ENCODE peak calls at places on chromosome 22, in four cellular contexts. G is IMR-90, F is GM12878, H is H1. T is an unnamed sample.

GRCh38 chr22:19643448-19644313 is 70.6 kb upstream of the SEPTIN5 start:
- DNase-seq in F (no peak), H (no peak), G (no peak), T (peak)

GRCh38 chr22:49086606-49087157 is 741.0 kb downstream of the BRD1 start:
- DNase-seq in G (no peak), F (no peak), H (no peak), T (no peak)

GRCh38 chr22:40603088-40603605 is 33.4 kb downstream of the MRTFA start:
- DNase-seq in F (no peak), H (no peak), G (peak), T (no peak)

GRCh38 chr22:50018608-50019291 is 6.2 kb upstream of the IL17REL start:
- DNase-seq in G (no peak), F (no peak), H (no peak), T (no peak)

GRCh38 chr22:46509416-46510089 is 27.9 kb downstream of the CELSR1 start:
- DNase-seq in F (no peak), G (no peak), H (no peak), T (no peak)

GRCh38 chr22:47586946-47587345 is 824.5 kb downstream of the TBC1D22A start:
- DNase-seq in F (no peak), G (no peak), H (no peak), T (no peak)

GRCh38 chr22:49534386-49534785 is 293.3 kb downstream of the BRD1 start:
- DNase-seq in H (no peak), G (no peak), F (no peak), T (no peak)

GRCh38 chr22:47586038-47586437 is 823.6 kb downstream of the TBC1D22A start:
- DNase-seq in H (no peak), G (no peak), F (no peak), T (no peak)

GRCh38 chr22:45549739-45550138 is 47.1 kb downstream of the FBLN1 start:
- DNase-seq in H (no peak), F (no peak), G (no peak), T (no peak)

GRCh38 chr22:29143848-29144785 is 61.6 kb upstream of the EMID1 start:
- DNase-seq in F (no peak), H (peak), G (no peak), T (no peak)

DNA sequence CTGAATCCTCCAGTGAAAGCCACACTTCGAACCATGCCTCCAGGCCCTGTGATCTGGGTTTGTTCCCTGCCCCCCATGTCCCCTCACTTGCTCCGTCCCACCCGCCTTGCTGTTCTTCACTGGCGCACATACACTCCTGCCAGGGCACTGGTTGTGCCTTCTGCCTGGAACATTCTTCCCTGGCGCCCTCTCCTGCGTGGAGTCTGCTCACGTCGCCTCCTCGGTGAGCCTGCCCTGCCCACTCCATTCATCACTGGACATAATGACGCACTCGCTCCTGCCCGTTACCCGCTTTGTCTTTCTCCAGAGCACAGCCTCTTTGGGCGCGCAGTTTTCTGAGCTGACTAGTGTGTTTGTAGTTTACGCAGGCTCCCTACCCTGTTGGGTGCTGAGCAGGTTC is 21.0 kb upstream of the MIEF1 start:
- DNase-seq in H (no peak), F (no peak), G (no peak), T (no peak)
- TF ChIP-seq CHD1 in H (no peak), F (no peak), G (no peak), T (no peak)

GRCh38 chr22:36453266-36453607 is 28.2 kb downstream of the TXN2 start:
- DNase-seq in F (no peak), H (no peak), G (no peak), T (no peak)

GRCh38 chr22:36447634-36448033 is 33.8 kb downstream of the TXN2 start:
- DNase-seq in H (no peak), F (no peak), G (no peak), T (no peak)

GRCh38 chr22:36452473-36453265 is 28.8 kb downstream of the TXN2 start:
- DNase-seq in G (no peak), F (no peak), H (no peak), T (no peak)

GRCh38 chr22:36453855-36454378 is 27.5 kb downstream of the TXN2 start:
- DNase-seq in G (no peak), H (no peak), F (no peak), T (no peak)

DNA sequence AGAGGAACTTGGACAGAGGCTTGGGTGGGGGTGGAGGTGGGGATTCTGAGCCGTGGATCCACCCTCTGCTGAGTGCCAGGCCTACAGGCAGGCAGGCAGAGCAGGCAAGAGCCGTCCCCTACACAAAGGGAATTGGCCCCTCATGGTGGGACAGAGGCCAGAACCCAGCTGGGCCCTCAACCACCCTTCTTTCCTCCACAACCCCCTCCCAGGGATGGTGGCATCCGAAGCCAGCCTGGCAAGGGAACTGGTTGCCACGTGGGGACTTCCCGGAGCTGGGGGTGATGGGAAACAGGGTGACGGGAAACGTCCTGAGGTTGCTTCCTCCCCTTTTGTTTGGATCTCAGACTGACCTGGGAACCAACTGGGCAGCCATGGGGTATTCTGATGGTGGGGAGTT is 31.7 kb downstream of the TXN2 start:
- DNase-seq in G (no peak), H (no peak), F (no peak), T (no peak)
- TF ChIP-seq CHD1 in G (no peak), H (no peak), F (no peak), T (no peak)

GRCh38 chr22:30208631-30209603 is 37.6 kb downstream of the LIF start:
- DNase-seq in F (no peak), G (peak), H (no peak), T (peak)
- TF ChIP-seq CHD1 in F (no peak), G (no peak), H (no peak), T (no peak)

GRCh38 chr22:18044548-18045271 is 20.3 kb upstream of the MICAL3 start:
- DNase-seq in G (peak), F (no peak), H (no peak), T (no peak)
- TF ChIP-seq CHD1 in G (no peak), F (no peak), H (no peak), T (no peak)

DNA sequence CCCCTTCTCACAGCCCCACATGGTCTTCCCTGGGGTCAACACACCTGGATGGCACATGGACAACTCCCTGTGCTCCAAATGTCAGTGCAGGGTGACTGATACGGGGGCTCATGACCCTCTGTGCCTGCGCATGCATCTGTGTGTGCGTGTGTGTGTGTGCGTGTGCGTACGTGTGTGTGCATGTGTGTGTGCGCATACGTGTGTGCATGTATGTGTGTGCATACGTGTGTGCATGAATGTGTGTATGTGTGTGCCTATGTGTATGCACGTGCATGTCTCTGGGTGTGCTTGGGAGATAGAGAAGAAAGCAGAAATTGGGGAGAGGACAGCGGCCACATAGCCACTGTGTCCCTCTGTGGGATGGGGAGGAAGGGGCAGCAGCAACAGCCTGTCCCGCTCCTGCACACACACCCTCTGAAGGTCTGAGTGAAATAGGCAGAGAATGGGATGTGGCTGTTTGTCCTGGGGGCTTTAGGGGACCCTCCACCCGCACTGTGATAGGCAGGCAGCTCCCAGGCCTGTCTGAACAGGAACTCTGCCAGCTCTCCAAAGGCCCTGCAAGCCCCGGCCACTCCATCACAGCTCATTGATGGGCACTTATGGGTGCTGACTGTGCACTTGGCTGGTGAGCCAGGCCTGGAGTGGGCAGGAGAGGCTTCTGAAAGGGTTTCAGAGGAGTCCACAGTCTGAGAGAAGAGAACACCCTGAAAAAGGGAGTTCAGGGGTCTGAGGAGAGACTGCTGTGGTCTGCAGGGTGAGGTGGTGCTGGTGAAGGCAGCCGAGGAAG is 28.7 kb upstream of the PICK1 start:
- DNase-seq in F (no peak), H (no peak), G (no peak), T (no peak)
- TF ChIP-seq CHD1 in F (no peak), H (no peak), G (no peak), T (no peak)

GRCh38 chr22:24310969-24311368 is 40.3 kb downstream of the SPECC1L start:
- DNase-seq in H (no peak), G (no peak), F (no peak), T (no peak)
- TF ChIP-seq CHD1 in H (no peak), G (no peak), F (no peak), T (no peak)

DNA sequence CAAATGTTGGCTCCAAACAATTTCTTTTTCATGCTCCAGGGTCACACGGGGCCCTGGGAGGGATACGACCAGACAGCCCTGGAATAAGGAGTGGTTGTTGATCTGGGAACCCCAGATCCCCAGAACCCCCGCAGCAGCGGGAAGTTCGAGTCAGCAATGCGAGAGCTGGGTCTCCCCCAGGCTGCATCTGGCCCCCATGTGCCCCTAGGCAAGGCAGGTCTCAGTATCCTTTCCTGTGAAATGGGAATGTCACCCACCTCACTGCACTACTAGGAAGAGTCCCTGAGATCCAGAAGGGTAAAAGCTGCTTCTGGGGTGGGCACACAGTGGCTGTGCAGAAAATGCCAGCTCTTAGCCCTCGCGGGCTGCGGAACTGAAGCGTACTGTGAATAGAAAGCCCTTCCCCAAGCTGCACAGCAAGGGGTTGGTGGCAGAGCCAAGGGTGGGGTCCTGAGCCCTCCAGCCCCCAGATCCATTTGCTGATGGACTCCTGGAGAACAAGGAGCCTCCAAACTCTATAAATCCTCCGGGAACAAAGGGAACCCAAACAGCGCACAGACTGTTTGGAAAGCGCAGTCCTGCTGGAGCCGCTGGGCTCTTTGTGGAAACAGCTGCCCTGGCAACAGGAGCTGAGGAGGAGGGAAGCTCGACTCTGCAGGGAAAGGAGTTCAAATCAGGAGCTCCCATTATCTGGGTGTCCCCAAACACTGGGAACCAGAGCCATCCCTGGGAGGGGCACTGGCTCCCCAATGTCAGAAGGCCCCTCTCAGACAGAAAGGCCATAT is 68.2 kb upstream of the SHISAL1 start:
- DNase-seq in F (no peak), G (no peak), H (no peak), T (no peak)
- TF ChIP-seq CHD1 in F (no peak), G (no peak), H (no peak), T (no peak)

GRCh38 chr22:36197601-36198146 is 3.9 kb downstream of the APOL4 start:
- DNase-seq in F (no peak), H (no peak), G (no peak), T (peak)

GRCh38 chr22:36198482-36198881 is 3.1 kb downstream of the APOL4 start:
- DNase-seq in H (no peak), G (no peak), F (no peak), T (no peak)

GRCh38 chr22:36197065-36197440 is 4.6 kb downstream of the APOL4 start:
- DNase-seq in F (no peak), G (peak), H (no peak), T (peak)

GRCh38 chr22:36194971-36195370 is 6.6 kb downstream of the APOL4 start:
- DNase-seq in G (peak), H (peak), F (no peak), T (peak)

GRCh38 chr22:36196254-36197064 is 5.2 kb downstream of the APOL4 start:
- DNase-seq in F (no peak), G (peak), H (no peak), T (no peak)
- TF ChIP-seq CHD1 in F (no peak), G (no peak), H (no peak), T (no peak)